ENCODE peak calls at places on chromosomes 2 and 18, in eight cellular contexts. U is upper lobe of left lung, H is breast epithelium, X is sigmoid colon, S is transverse colon, C is HCT116, W is K562, P is HepG2. G is an unnamed sample.

GRCh38 chr2:188515918-188516317 is 224.2 kb downstream of the GULP1 start:
- DNase-seq in U (no peak), H (no peak), X (no peak), S (no peak), C (no peak), W (no peak), P (no peak), G (no peak)

GRCh38 chr2:201149064-201149820 is 33.3 kb downstream of the CFLAR start:
- DNase-seq in U (no peak), H (no peak), X (no peak), S (no peak), C (peak), W (no peak), P (peak), G (no peak)

GRCh38 chr2:206219957-206220356 is 54.5 kb upstream of the ZDBF2 start:
- DNase-seq in U (no peak), H (no peak), X (no peak), S (no peak), C (no peak), W (no peak), P (no peak), G (no peak)

GRCh38 chr2:106098081-106098480 is 96.0 kb downstream of the UXS1 start:
- DNase-seq in U (no peak), H (no peak), X (no peak), S (no peak), C (no peak), W (peak), P (peak), G (no peak)

GRCh38 chr2:32489061-32489460 is 132.2 kb downstream of the BIRC6 start:
- DNase-seq in U (no peak), H (no peak), X (no peak), S (no peak), C (no peak), W (no peak), P (no peak), G (no peak)

GRCh38 chr18:32930695-32931301 is 158.0 kb upstream of the KLHL14 start:
- DNase-seq in U (no peak), H (no peak), X (no peak), S (no peak), C (peak), W (peak), P (peak), G (no peak)

GRCh38 chr2:179812501-179812900 is 48.9 kb downstream of the ZNF385B start:
- DNase-seq in U (no peak), H (no peak), X (no peak), S (no peak), C (no peak), W (no peak), P (no peak), G (no peak)

GRCh38 chr2:180222642-180223041 is 215.5 kb upstream of the CWC22 start:
- DNase-seq in U (no peak), H (no peak), X (no peak), S (no peak), C (no peak), W (no peak), P (no peak), G (no peak)

GRCh38 chr18:72672364-72673151 is 128.4 kb upstream of the CBLN2 start:
- DNase-seq in U (no peak), H (no peak), X (no peak), S (no peak), C (no peak), W (peak), P (peak), G (no peak)

GRCh38 chr2:199471443-199472057 is 13.8 kb upstream of the SATB2 start:
- DNase-seq in U (peak), H (no peak), X (no peak), S (peak), C (no peak), W (peak), P (peak), G (peak)

GRCh38 chr18:5627756-5628511 is 84.1 kb upstream of the EPB41L3 start:
- DNase-seq in U (no peak), H (no peak), X (no peak), S (peak), C (no peak), W (no peak), P (no peak), G (no peak)

GRCh38 chr2:126657146-126657635 is 1.2 kb downstream of the GYPC start:
- DNase-seq in U (peak), H (no peak), X (peak), S (peak), C (no peak), W (peak), P (no peak), G (peak)

GRCh38 chr18:23134780-23135678 is at the start of gene CABLES1:
- DNase-seq in U (peak), H (peak), X (peak), S (peak), C (no peak), W (no peak), P (peak), G (peak)

GRCh38 chr2:149657393-149657792 is 69.8 kb upstream of the MMADHC start:
- DNase-seq in U (no peak), H (no peak), X (no peak), S (no peak), C (no peak), W (no peak), P (no peak), G (no peak)

GRCh38 chr2:79099140-79099686 is 11.4 kb upstream of the REG1B start:
- DNase-seq in U (no peak), H (no peak), X (no peak), S (no peak), C (no peak), W (no peak), P (no peak), G (no peak)

GRCh38 chr18:63099848-63100625 is 219.5 kb downstream of the BCL2 start:
- DNase-seq in U (peak), H (no peak), X (no peak), S (peak), C (no peak), W (no peak), P (no peak), G (no peak)

GRCh38 chr2:180677928-180678327 is 302.5 kb upstream of the UBE2E3 start:
- DNase-seq in U (no peak), H (no peak), X (no peak), S (no peak), C (no peak), W (no peak), P (no peak), G (no peak)

GRCh38 chr18:47932603-47933002 is 2.1 kb upstream of the SMAD2 start:
- DNase-seq in U (peak), H (no peak), X (no peak), S (no peak), C (no peak), W (no peak), P (no peak), G (no peak)

GRCh38 chr2:217242947-217243346 is 383.1 kb upstream of the TNP1 start:
- DNase-seq in U (no peak), H (no peak), X (no peak), S (no peak), C (no peak), W (no peak), P (no peak), G (no peak)

GRCh38 chr18:24704921-24705620 is 244.6 kb downstream of the HRH4 start:
- DNase-seq in U (no peak), H (no peak), X (no peak), S (no peak), C (no peak), W (no peak), P (no peak), G (no peak)

GRCh38 chr2:54404270-54404669 is 51.9 kb upstream of the SPTBN1 start:
- DNase-seq in U (no peak), H (no peak), X (no peak), S (no peak), C (no peak), W (no peak), P (no peak), G (no peak)

GRCh38 chr2:129205766-129206165 is 773.7 kb upstream of the RAB6C start:
- DNase-seq in U (no peak), H (no peak), X (no peak), S (no peak), C (no peak), W (no peak), P (no peak), G (no peak)

GRCh38 chr2:168649105-168649504 is 153.3 kb upstream of the NOSTRIN start:
- DNase-seq in U (peak), H (no peak), X (peak), S (no peak), C (no peak), W (no peak), P (no peak), G (no peak)

GRCh38 chr2:68733365-68733764 is 1.2 kb upstream of the ARHGAP25 start:
- DNase-seq in U (no peak), H (no peak), X (no peak), S (no peak), C (no peak), W (no peak), P (no peak), G (no peak)

GRCh38 chr2:128595763-128596452 is 277.2 kb upstream of the HS6ST1 start:
- DNase-seq in U (peak), H (no peak), X (peak), S (no peak), C (no peak), W (no peak), P (no peak), G (peak)

GRCh38 chr2:241193276-241193675 is 4.8 kb downstream of the ANO7 start:
- DNase-seq in U (no peak), H (no peak), X (no peak), S (no peak), C (no peak), W (no peak), P (no peak), G (no peak)

GRCh38 chr2:118348380-118349024 is 260.2 kb downstream of the INSIG2 start:
- DNase-seq in U (no peak), H (no peak), X (no peak), S (no peak), C (no peak), W (no peak), P (no peak), G (no peak)

GRCh38 chr18:79395308-79395640 is 456 bp upstream of the NFATC1 start:
- DNase-seq in U (no peak), H (no peak), X (no peak), S (no peak), C (no peak), W (no peak), P (no peak), G (no peak)

GRCh38 chr18:79394438-79395307 is 1.1 kb upstream of the NFATC1 start:
- DNase-seq in U (peak), H (no peak), X (peak), S (no peak), C (no peak), W (no peak), P (no peak), G (no peak)

GRCh38 chr18:79392226-79392625 is 3.5 kb upstream of the NFATC1 start:
- DNase-seq in U (peak), H (no peak), X (peak), S (no peak), C (no peak), W (no peak), P (no peak), G (no peak)

GRCh38 chr18:79393181-79393598 is 2.5 kb upstream of the NFATC1 start:
- DNase-seq in U (peak), H (no peak), X (peak), S (no peak), C (no peak), W (no peak), P (no peak), G (no peak)

GRCh38 chr18:79393626-79394401 is 1.9 kb upstream of the NFATC1 start:
- DNase-seq in U (peak), H (peak), X (peak), S (peak), C (peak), W (peak), P (peak), G (peak)
- TF ChIP-seq POLR2AphosphoS5 in U (peak), H (peak), X (peak), S (peak), C (no peak), W (no peak), P (no peak), G (peak)

GRCh38 chr2:37231251-37232130 is at the start of the genes CEBPZ and NDUFAF7:
- DNase-seq in U (peak), H (peak), X (peak), S (peak), C (peak), W (peak), P (peak), G (peak)
- TF ChIP-seq POLR2A in U (peak), H (peak), X (peak), S (peak), C (peak), W (peak), P (peak), G (no peak)

GRCh38 chr2:234671716-234672115 is 174.8 kb upstream of the ARL4C start:
- DNase-seq in U (no peak), H (no peak), X (no peak), S (no peak), C (no peak), W (no peak), P (no peak), G (no peak)
- TF ChIP-seq POLR2AphosphoS5 in U (no peak), H (no peak), X (no peak), S (no peak), C (no peak), W (no peak), P (no peak), G (no peak)

GRCh38 chr2:197964720-197965119 is 160.3 kb downstream of the PLCL1 start:
- DNase-seq in U (no peak), H (no peak), X (no peak), S (no peak), C (no peak), W (no peak), P (no peak), G (no peak)
- TF ChIP-seq POLR2A in U (no peak), H (no peak), X (no peak), S (no peak), C (no peak), W (no peak), P (no peak), G (no peak)

GRCh38 chr2:67528320-67528719 is 131.2 kb downstream of the ETAA1 start:
- DNase-seq in U (no peak), H (no peak), X (no peak), S (no peak), C (no peak), W (no peak), P (no peak), G (no peak)

GRCh38 chr2:67522154-67522553 is 125.0 kb downstream of the ETAA1 start:
- DNase-seq in U (no peak), H (no peak), X (no peak), S (no peak), C (no peak), W (no peak), P (no peak), G (no peak)

GRCh38 chr2:67524236-67524635 is 127.1 kb downstream of the ETAA1 start:
- DNase-seq in U (no peak), H (no peak), X (no peak), S (no peak), C (no peak), W (no peak), P (no peak), G (no peak)

GRCh38 chr2:67524777-67525176 is 127.6 kb downstream of the ETAA1 start:
- DNase-seq in U (no peak), H (no peak), X (no peak), S (no peak), C (no peak), W (no peak), P (no peak), G (no peak)

DNA sequence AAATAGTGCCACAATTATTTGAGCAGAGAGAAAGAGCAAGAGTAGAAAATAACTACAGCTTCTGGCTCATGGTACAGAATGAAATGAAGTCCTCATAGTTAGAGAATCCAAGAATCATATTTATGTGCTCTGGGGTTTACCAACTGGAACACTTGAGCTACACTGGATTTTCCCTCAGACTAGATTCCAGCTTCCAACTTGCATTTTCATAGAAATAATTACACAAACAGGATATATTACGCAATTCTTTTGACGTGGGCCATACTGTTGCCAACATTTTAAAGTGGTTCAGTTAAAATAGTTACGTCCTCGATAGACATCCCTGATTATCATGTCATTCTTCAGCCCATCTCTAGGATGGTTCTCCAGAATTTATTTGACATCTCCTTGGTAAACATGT is 129.2 kb downstream of the ETAA1 start:
- DNase-seq in U (no peak), H (no peak), X (no peak), S (no peak), C (no peak), W (no peak), P (no peak), G (no peak)
- TF ChIP-seq POLR2AphosphoS5 in U (peak), H (no peak), X (peak), S (peak), C (no peak), W (no peak), P (no peak), G (no peak)

GRCh38 chr2:230864605-230865323 is at the start of gene ITM2C:
- DNase-seq in U (peak), H (no peak), X (peak), S (peak), C (peak), W (peak), P (peak), G (peak)
- TF ChIP-seq POLR2A in U (no peak), H (no peak), X (peak), S (peak), C (peak), W (peak), P (peak), G (no peak)

GRCh38 chr18:51520676-51521180 is 323.2 kb upstream of the MEX3C start:
- DNase-seq in U (no peak), H (no peak), X (no peak), S (no peak), C (no peak), W (no peak), P (no peak), G (no peak)

GRCh38 chr18:51523671-51524070 is 326.2 kb upstream of the MEX3C start:
- DNase-seq in U (no peak), H (no peak), X (no peak), S (no peak), C (no peak), W (no peak), P (no peak), G (no peak)

GRCh38 chr18:51525453-51526225 is 328.2 kb upstream of the MEX3C start:
- DNase-seq in U (no peak), H (no peak), X (no peak), S (no peak), C (no peak), W (no peak), P (no peak), G (no peak)

GRCh38 chr18:51522338-51522737 is 324.9 kb upstream of the MEX3C start:
- DNase-seq in U (no peak), H (no peak), X (no peak), S (no peak), C (no peak), W (no peak), P (no peak), G (no peak)

DNA sequence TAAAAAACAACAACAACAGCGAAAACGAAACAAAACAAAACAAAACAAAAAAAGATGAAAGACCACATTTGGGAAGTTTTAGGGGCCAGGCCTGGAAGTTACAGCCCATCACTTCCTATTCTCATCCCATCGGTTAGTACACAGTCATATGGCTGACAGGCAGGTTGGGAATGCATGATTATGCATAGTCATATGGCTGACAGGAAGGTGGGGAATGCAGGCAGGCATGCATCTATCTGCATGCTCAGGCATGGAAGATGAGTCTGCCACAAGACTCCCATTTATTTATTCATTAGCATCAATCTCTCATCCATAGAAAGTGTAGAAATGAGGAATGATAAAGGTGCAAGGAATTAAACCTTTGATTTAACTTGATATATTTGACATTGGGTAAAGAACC is 325.3 kb upstream of the MEX3C start:
- DNase-seq in U (no peak), H (no peak), X (no peak), S (no peak), C (no peak), W (no peak), P (no peak), G (no peak)
- TF ChIP-seq POLR2AphosphoS5 in U (no peak), H (no peak), X (no peak), S (no peak), C (no peak), W (no peak), P (no peak), G (no peak)

GRCh38 chr2:151408788-151409600 is 708 bp upstream of the RIF1 start:
- DNase-seq in U (no peak), H (no peak), X (no peak), S (no peak), C (no peak), W (no peak), P (no peak), G (no peak)

GRCh38 chr2:151410485-151410833 is 757 bp downstream of the RIF1 start:
- DNase-seq in U (peak), H (no peak), X (no peak), S (no peak), C (no peak), W (peak), P (peak), G (peak)

GRCh38 chr2:151405376-151405775 is 4.3 kb upstream of the RIF1 start:
- DNase-seq in U (no peak), H (no peak), X (no peak), S (no peak), C (no peak), W (no peak), P (no peak), G (no peak)

GRCh38 chr2:151407281-151407680 is 2.4 kb upstream of the RIF1 start:
- DNase-seq in U (no peak), H (no peak), X (no peak), S (no peak), C (no peak), W (no peak), P (no peak), G (no peak)

DNA sequence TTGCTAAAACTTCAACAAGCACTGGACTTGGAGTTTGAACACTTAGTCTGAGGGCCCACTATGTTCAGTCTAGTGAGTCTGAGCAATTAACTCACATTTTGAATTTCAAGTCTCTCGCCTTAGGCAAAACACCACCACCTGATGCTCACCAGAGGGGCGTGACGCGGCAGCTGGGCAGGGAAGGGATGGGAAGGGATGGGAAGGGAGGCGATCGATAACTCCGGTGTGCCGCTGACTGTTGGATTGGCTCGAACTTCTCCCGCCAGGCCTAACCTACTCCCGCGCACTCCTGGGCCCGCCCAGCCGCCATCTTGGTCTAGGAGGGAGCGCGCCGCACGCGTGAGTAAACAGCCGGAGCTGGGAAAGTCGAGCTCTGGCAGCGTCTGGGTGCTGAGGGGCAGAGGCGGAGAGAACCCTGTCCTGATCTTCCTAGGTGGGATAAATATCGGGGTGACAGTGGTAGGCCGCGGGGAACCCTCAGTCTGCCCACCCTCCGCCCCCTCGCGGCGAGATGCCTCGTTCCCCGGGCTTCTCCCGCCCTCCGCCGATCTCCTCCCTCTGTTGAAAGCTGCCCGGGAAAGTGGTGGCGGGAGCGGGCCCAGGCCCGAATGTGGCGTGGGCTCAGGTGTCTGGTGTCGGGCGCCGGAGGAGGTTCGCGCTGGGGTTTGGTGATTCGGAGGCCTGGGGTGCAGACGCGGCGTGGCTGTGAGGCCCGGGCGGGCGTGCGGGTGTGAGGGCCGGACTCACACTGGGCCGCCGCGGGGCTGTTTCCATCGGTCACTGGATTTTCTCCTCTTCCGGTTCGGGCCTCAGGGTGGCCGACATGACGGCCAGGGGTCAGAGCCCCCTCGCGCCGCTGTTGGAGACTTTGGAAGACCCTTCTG is at the start of gene RIF1:
- DNase-seq in U (peak), H (peak), X (peak), S (peak), C (peak), W (peak), P (peak), G (peak)
- TF ChIP-seq POLR2A in U (no peak), H (peak), X (no peak), S (peak), C (peak), W (peak), P (peak), G (no peak)

GRCh38 chr2:20637147-20637546 is 13.8 kb downstream of the HS1BP3 start:
- DNase-seq in U (no peak), H (no peak), X (peak), S (no peak), C (no peak), W (no peak), P (no peak), G (peak)
- TF ChIP-seq POLR2AphosphoS5 in U (no peak), H (no peak), X (peak), S (peak), C (no peak), W (no peak), P (no peak), G (peak)

GRCh38 chr2:25251032-25251460 is 82.7 kb upstream of the POMC start:
- DNase-seq in U (no peak), H (no peak), X (no peak), S (no peak), C (no peak), W (no peak), P (no peak), G (no peak)
- TF ChIP-seq POLR2A in U (no peak), H (no peak), X (no peak), S (no peak), C (no peak), W (no peak), P (no peak), G (no peak)